ENCODE peak calls at places on chromosome 14, in ten cellular contexts. H is IMR-90; U is H7; F is GM06990; A is choroid plexus epithelial cell; J is retinal pigment epithelial cell; K is dorsolateral prefrontal cortex; X is small intestine; P is CD8-positive, alpha-beta memory T cell; Y is DND-41. Z is an unnamed sample.
A peak's percentile ranks its signal among the peaks of the same experiment; 100 is the strongest.

GRCh38 chr14:39666386-39666785 is 234.2 kb upstream of the FBXO33 start:
- DNase-seq in H (no peak), U (no peak), F (no peak), A (no peak), J (peak; percentile 6), K (no peak), X (no peak), P (no peak), Y (no peak), Z (no peak)

GRCh38 chr14:93219103-93219726 is 12.2 kb downstream of the UBR7 start:
- DNase-seq in H (peak; percentile 65), U (peak; percentile 64), F (no peak), A (peak; percentile 80), J (no peak), K (peak; percentile 20), X (peak; percentile 66), P (peak; percentile 23), Y (peak; percentile 56), Z (no peak)

GRCh38 chr14:89444044-89444443 is 27.0 kb upstream of the FOXN3 start:
- DNase-seq in H (no peak), U (no peak), F (peak; percentile 26), A (peak; percentile 58), J (no peak), K (no peak), X (no peak), P (no peak), Y (no peak), Z (no peak)

GRCh38 chr14:101463566-101464171 is 97.6 kb upstream of the DIO3 start:
- DNase-seq in H (no peak), U (no peak), F (no peak), A (no peak), J (no peak), K (no peak), X (no peak), P (no peak), Y (no peak), Z (no peak)

GRCh38 chr14:34374998-34375740 is 86.9 kb downstream of the SPTSSA start:
- DNase-seq in H (no peak), U (no peak), F (no peak), A (no peak), J (no peak), K (no peak), X (peak; percentile 88), P (no peak), Y (no peak), Z (no peak)

GRCh38 chr14:83217492-83217891 is 1683.8 kb upstream of the SEL1L start:
- DNase-seq in H (peak; percentile 96), U (no peak), F (no peak), A (peak; percentile 94), J (peak; percentile 93), K (no peak), X (peak; percentile 0), P (no peak), Y (no peak), Z (peak; percentile 15)

GRCh38 chr14:25411933-25412757 is 362.2 kb upstream of the STXBP6 start:
- DNase-seq in H (no peak), U (peak; percentile 57), F (no peak), A (peak; percentile 22), J (no peak), K (peak; percentile 44), X (no peak), P (no peak), Y (no peak), Z (no peak)

GRCh38 chr14:95054346-95055280 is 102.7 kb downstream of the DICER1 start:
- DNase-seq in H (no peak), U (no peak), F (no peak), A (no peak), J (no peak), K (no peak), X (no peak), P (no peak), Y (no peak), Z (no peak)

GRCh38 chr14:75542585-75543091 is 20.4 kb downstream of the BATF start:
- DNase-seq in H (no peak), U (peak; percentile 63), F (peak; percentile 69), A (peak; percentile 72), J (no peak), K (no peak), X (peak; percentile 53), P (peak; percentile 63), Y (peak; percentile 78), Z (peak; percentile 20)

GRCh38 chr14:20419404-20419803 is 6.1 kb upstream of the TEP1 start:
- DNase-seq in H (no peak), U (no peak), F (no peak), A (no peak), J (no peak), K (no peak), X (peak; percentile 73), P (no peak), Y (no peak), Z (no peak)

GRCh38 chr14:83342590-83342989 is 1808.9 kb upstream of the SEL1L start:
- DNase-seq in H (no peak), U (no peak), F (no peak), A (no peak), J (no peak), K (no peak), X (no peak), P (no peak), Y (no peak), Z (no peak)

GRCh38 chr14:64715628-64716412 is 11.6 kb downstream of the PLEKHG3 start:
- DNase-seq in H (no peak), U (peak; percentile 78), F (no peak), A (peak; percentile 57), J (no peak), K (peak; percentile 35), X (no peak), P (no peak), Y (no peak), Z (no peak)

GRCh38 chr14:26841361-26841760 is 243.5 kb upstream of the NOVA1 start:
- DNase-seq in H (no peak), U (no peak), F (no peak), A (peak; percentile 44), J (no peak), K (no peak), X (no peak), P (no peak), Y (no peak), Z (no peak)

GRCh38 chr14:105026789-105027563 is 6.1 kb upstream of the CDCA4 start:
- DNase-seq in H (peak; percentile 60), U (no peak), F (no peak), A (peak; percentile 50), J (no peak), K (no peak), X (no peak), P (no peak), Y (no peak), Z (no peak)

GRCh38 chr14:105029402-105029801 is 8.5 kb upstream of the CDCA4 start:
- DNase-seq in H (no peak), U (no peak), F (no peak), A (no peak), J (no peak), K (no peak), X (no peak), P (no peak), Y (no peak), Z (no peak)

GRCh38 chr14:105030194-105030593 is 9.3 kb upstream of the CDCA4 start:
- DNase-seq in H (no peak), U (no peak), F (no peak), A (no peak), J (no peak), K (no peak), X (no peak), P (no peak), Y (no peak), Z (no peak)

GRCh38 chr14:105026033-105026785 is 5.3 kb upstream of the CDCA4 start:
- DNase-seq in H (peak; percentile 70), U (no peak), F (peak; percentile 81), A (peak; percentile 68), J (no peak), K (no peak), X (no peak), P (no peak), Y (no peak), Z (peak; percentile 72)

DNA sequence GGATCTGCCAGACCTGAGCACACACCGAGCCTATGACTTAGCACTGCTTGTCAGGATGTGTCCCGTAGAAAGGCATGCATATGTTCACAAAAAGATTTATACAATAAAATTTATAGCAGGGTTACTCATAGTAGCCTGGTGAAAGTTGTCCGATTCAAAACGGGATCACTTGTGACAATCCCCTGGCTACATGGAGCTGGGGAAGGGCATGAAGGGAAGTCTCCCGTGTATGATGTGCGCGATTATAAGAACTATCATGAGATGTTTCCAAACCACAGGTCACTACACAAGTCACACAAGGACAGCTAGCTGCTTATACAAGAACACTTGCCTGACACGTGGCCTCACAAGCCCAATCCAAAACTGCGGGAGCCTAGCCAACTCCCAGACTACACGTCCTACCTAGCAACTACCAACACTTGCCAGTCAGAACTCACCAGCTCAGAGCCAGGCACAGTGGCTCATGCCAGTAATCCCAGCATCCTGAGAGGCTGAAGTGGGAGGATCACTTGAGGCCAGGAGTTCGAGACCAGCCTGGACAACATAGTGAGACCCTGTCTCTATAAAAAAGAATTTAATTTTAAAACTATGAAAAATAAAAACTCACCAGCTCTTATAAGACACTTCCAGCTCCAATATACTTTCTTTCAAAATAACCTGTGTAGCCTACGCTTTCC is 7.5 kb upstream of the CDCA4 start:
- DNase-seq in H (peak; percentile 42), U (no peak), F (no peak), A (no peak), J (peak; percentile 54), K (no peak), X (no peak), P (no peak), Y (no peak), Z (no peak)
- H3K4me3 ChIP-seq in H (no peak overlapping the region), U (no peak overlapping the region), F (no peak overlapping the region), A (no peak overlapping the region), J (no peak overlapping the region), K (no peak overlapping the region), X (no peak overlapping the region), P (no peak overlapping the region), Y (no peak overlapping the region), Z (no peak overlapping the region)

DNA sequence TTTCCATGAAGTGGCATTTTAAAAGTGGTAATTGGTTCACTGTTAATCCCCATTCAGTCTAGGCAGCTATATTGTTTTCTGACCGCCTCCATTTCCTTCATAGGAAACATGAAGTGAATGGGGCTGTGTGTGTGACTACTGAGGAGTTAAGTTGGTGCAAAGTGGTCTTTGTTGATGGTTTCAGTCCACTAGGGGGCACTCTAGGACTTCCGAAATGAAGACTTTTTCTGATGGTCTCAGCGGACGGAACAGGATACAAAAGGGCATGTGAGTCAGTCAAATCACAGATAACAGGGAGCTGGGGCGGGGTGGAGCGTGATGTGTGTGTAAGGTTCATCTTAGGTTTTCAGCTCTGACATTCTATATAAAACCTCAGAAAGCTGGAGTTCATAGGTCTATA is 240.1 kb upstream of the OR4E1 start:
- DNase-seq in H (peak; percentile 38), U (peak; percentile 7), F (peak; percentile 3), A (peak; percentile 77), J (peak; percentile 6), K (peak; percentile 8), X (peak; percentile 74), P (peak; percentile 70), Y (peak; percentile 82), Z (no peak)
- H3K4me3 ChIP-seq in H (no peak overlapping the region), U (no peak overlapping the region), F (no peak overlapping the region), A (no peak overlapping the region), J (no peak overlapping the region), K (no peak overlapping the region), X (no peak overlapping the region), P (no peak overlapping the region), Y (no peak overlapping the region), Z (no peak overlapping the region)

GRCh38 chr14:51093371-51094281 is 1.3 kb downstream of the TRIM9 start:
- DNase-seq in H (no peak), U (peak; percentile 71), F (peak; percentile 48), A (peak; percentile 31), J (no peak), K (peak; percentile 78), X (no peak), P (peak; percentile 37), Y (peak; percentile 21), Z (no peak)
- H3K4me3 ChIP-seq in H (no peak overlapping the region), U (peak overlapping the region; percentile 57), F (peak overlapping the region; percentile 67), A (peak overlapping the region; percentile 66), J (peak overlapping the region; percentile 67), K (peak overlapping the region; percentile 85), X (peak overlapping the region; percentile 44), P (peak overlapping the region; percentile 33), Y (peak overlapping the region; percentile 65), Z (peak overlapping the region; percentile 61)

GRCh38 chr14:76929927-76930326 is 98.6 kb downstream of the IRF2BPL start:
- DNase-seq in H (no peak), U (peak; percentile 73), F (no peak), A (no peak), J (no peak), K (peak; percentile 33), X (peak; percentile 38), P (peak; percentile 65), Y (peak; percentile 89), Z (no peak)
- H3K4me3 ChIP-seq in H (no peak overlapping the region), U (no peak overlapping the region), F (no peak overlapping the region), A (no peak overlapping the region), J (no peak overlapping the region), K (no peak overlapping the region), X (no peak overlapping the region), P (peak overlapping the region; percentile 27), Y (no peak overlapping the region), Z (no peak overlapping the region)